ENCODE peak calls at places on chromosomes 3 and 15, in nine cellular contexts. K, S, P, X, W, L, I, C and Y are unnamed samples.
A peak's percentile ranks its signal among the peaks of the same experiment; 100 is the strongest.

GRCh38 chr3:11455977-11456376 is 183.8 kb downstream of the ATG7 start:
- DNase-seq in K (no peak), S (no peak), P (no peak), X (no peak), W (no peak), L (no peak), I (no peak), C (no peak), Y (no peak)

GRCh38 chr3:70392227-70392626 is 79.8 kb upstream of the MDFIC2 start:
- DNase-seq in K (no peak), S (peak; percentile 48), P (no peak), X (no peak), W (no peak), L (no peak), I (no peak), C (no peak), Y (no peak)

GRCh38 chr15:95041297-95041696 is 809.9 kb downstream of the MCTP2 start:
- DNase-seq in K (no peak), S (no peak), P (no peak), X (no peak), W (no peak), L (no peak), I (no peak), C (no peak), Y (no peak)

GRCh38 chr3:5531741-5532140 is 344.2 kb downstream of the EDEM1 start:
- DNase-seq in K (no peak), S (no peak), P (no peak), X (no peak), W (no peak), L (no peak), I (no peak), C (no peak), Y (no peak)

GRCh38 chr15:67066041-67067021 is 929 bp downstream of the SMAD3 start:
- DNase-seq in K (no peak), S (no peak), P (peak; percentile 39), X (no peak), W (no peak), L (no peak), I (peak; percentile 46), C (no peak), Y (no peak)

GRCh38 chr3:186451371-186451770 is 89.3 kb upstream of the DGKG start:
- DNase-seq in K (no peak), S (peak; percentile 26), P (no peak), X (no peak), W (no peak), L (no peak), I (no peak), C (no peak), Y (no peak)

GRCh38 chr3:188137062-188137461 is 16.9 kb upstream of the LPP start:
- DNase-seq in K (no peak), S (no peak), P (no peak), X (no peak), W (no peak), L (no peak), I (no peak), C (no peak), Y (no peak)

GRCh38 chr3:29384640-29385039 is 103.8 kb downstream of the RBMS3 start:
- DNase-seq in K (no peak), S (no peak), P (no peak), X (no peak), W (no peak), L (no peak), I (no peak), C (no peak), Y (no peak)

GRCh38 chr3:10437995-10438901 is 67.1 kb downstream of the ATP2B2 start:
- DNase-seq in K (no peak), S (no peak), P (no peak), X (no peak), W (no peak), L (no peak), I (no peak), C (no peak), Y (no peak)

GRCh38 chr15:92693922-92694331 is 38.4 kb upstream of the FAM174B start:
- DNase-seq in K (no peak), S (peak; percentile 80), P (no peak), X (peak; percentile 72), W (no peak), L (no peak), I (no peak), C (no peak), Y (no peak)

GRCh38 chr3:49313902-49314676 is 25.8 kb downstream of the USP4 start:
- DNase-seq in K (no peak), S (no peak), P (no peak), X (no peak), W (no peak), L (no peak), I (no peak), C (peak; percentile 47), Y (no peak)

GRCh38 chr3:24343084-24343783 is 151.4 kb downstream of the THRB start:
- DNase-seq in K (no peak), S (no peak), P (no peak), X (no peak), W (no peak), L (no peak), I (no peak), C (no peak), Y (no peak)

GRCh38 chr3:133377396-133377795 is 22.5 kb upstream of the BFSP2 start:
- DNase-seq in K (no peak), S (no peak), P (no peak), X (peak; percentile 27), W (no peak), L (no peak), I (no peak), C (no peak), Y (no peak)

DNA sequence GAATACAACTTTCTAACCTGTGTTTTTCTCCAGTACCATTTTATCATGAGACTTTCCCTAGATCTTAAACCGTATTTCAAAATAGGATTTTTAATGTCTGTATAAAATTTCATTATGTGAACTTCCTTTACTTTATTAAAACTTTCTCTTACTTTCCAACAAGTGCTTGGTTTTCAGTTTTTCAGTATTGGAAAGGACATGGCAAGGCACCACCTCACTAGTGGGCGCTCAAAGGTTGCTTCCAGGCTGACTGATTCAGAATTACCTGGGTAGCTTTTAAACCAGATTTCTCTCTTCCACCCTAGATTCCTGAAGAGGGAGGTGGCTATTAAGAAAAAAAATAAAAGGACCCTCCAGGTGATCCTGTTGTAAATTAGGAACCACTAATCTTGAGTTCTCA is 236.6 kb downstream of the SOX2 start:
- DNase-seq in K (no peak), S (no peak), P (no peak), X (peak; percentile 23), W (no peak), L (no peak), I (no peak), C (no peak), Y (no peak)
- H3K27ac ChIP-seq in K (no peak overlapping the region), S (no peak overlapping the region), P (no peak overlapping the region), X (no peak overlapping the region), W (no peak overlapping the region), L (no peak overlapping the region), I (no peak overlapping the region), C (no peak overlapping the region), Y (no peak overlapping the region)

DNA sequence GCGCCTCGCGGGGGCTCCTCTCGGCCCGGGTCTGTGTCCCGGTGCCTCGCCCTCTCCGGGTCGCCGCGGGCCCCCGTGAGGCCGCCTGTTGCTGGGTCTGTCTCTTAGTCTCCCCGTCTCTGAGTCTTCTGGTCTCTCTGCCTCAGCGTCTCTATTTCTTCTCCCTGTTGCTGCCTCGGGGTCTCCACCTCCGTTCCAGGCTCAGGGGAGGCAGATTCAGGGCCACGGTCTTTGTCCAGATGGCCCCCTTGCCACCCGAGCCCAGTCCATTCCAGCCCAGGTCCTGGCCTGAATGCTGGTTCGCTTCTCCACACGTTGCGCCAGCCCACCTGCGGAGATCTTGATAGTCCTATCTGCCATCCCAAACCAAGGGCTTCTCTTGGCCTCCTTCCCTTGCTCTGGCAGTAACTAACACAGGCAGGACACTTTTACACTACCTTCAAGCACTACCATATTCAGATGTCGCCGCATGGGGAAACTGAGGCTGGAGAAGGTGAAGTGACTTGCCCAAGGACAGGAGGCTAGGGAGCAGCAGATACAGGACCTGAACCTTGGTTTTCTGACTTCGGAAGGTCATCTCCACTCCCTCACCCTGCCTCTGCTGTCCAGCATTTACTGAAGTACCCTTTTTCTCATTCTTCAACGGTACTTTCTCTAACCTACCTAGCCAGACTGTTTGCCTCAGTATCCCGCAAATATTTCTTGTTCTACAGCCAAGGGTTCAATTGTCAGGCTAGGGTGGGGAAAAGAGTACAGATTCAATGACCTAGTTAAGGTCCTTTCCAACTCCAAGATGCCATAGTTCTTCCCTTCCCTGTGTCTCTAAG is 616 bp upstream of the IGDCC4 start:
- DNase-seq in K (no peak), S (peak; percentile 64), P (no peak), X (no peak), W (no peak), L (no peak), I (no peak), C (no peak), Y (no peak)
- H3K4me3 ChIP-seq in K (peak overlapping the region; percentile 25), S (peak overlapping the region; percentile 69), P (no peak overlapping the region), X (peak overlapping the region; percentile 74), W (no peak overlapping the region), L (peak overlapping the region; percentile 12), I (peak overlapping the region; percentile 31), C (no peak overlapping the region), Y (no peak overlapping the region)

GRCh38 chr3:47799733-47800132 is 3.2 kb upstream of the DHX30 start:
- DNase-seq in K (no peak), S (no peak), P (no peak), X (peak; percentile 42), W (no peak), L (no peak), I (no peak), C (no peak), Y (no peak)

GRCh38 chr3:47803478-47804025 is 614 bp downstream of the DHX30 start:
- DNase-seq in K (no peak), S (no peak), P (no peak), X (no peak), W (no peak), L (no peak), I (no peak), C (no peak), Y (no peak)

GRCh38 chr3:47804571-47804970 is 1.6 kb downstream of the DHX30 start:
- DNase-seq in K (no peak), S (no peak), P (no peak), X (no peak), W (no peak), L (no peak), I (no peak), C (no peak), Y (no peak)

DNA sequence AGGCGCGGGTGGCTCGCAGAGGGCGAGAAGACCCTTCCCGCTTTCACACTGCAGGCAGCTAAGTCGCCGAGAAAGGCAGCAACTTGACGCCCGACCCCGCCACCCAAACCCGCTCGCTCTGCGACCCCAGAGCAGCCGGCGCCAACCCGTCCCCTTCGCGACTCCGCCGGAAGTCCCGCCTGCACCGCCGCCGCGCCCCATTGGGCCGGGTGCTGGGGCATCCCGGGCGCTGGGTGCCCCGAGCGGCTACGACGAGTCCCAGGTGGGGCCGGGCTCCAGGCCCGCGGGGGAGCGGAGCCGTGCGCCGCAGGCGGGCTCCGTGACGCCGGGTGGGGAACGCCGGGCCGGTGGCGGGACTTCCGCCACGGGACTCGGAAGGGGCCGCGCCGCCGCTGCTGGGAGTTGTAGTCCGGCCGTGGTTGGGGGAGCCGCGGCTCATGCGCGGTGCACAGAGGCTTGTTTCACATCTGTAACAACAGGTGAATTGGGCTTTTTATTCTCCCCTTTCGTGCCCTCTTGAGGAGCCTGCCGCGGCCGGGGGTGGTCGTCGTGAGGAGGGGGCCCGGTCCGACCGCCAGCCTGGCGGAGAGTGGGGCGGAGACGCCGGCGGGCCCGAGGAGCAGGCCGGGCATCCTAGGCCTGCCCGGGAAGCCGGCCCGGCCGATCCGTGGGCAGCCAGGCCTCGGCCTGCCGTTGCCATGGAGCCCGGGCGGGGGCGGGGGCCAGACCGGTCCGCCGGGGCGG is at the start of gene DHX30:
- DNase-seq in K (peak; percentile 89), S (peak; percentile 91), P (peak; percentile 85), X (peak; percentile 85), W (peak; percentile 89), L (peak; percentile 89), I (peak; percentile 91), C (no peak), Y (peak; percentile 91)
- TF ChIP-seq POLR2A in K (no peak), S (peak; percentile 35), P (peak; percentile 72), X (peak; percentile 43), W (peak; percentile 35), L (peak; percentile 84), I (peak; percentile 90), C (peak; percentile 78), Y (peak; percentile 81)

GRCh38 chr3:134816623-134817022 is 21.6 kb downstream of the EPHB1 start:
- DNase-seq in K (no peak), S (no peak), P (no peak), X (no peak), W (no peak), L (no peak), I (no peak), C (no peak), Y (no peak)
- H3K27ac ChIP-seq in K (no peak overlapping the region), S (no peak overlapping the region), P (no peak overlapping the region), X (no peak overlapping the region), W (no peak overlapping the region), L (no peak overlapping the region), I (no peak overlapping the region), C (peak overlapping the region; percentile 27), Y (no peak overlapping the region)